ENCODE peak calls at places on chromosomes 2 and 18, in nine cellular contexts. V is CD8-positive, alpha-beta T cell; X is neural progenitor cell; O is stomach; G is ovary; D is left lung; Y is mammary epithelial cell; F is dorsolateral prefrontal cortex; U is uterus. L is an unnamed sample.

GRCh38 chr2:212995920-212996319 is 155.5 kb downstream of the IKZF2 start:
- DNase-seq in V (no peak), X (no peak), O (no peak), G (no peak), D (no peak), Y (peak; percentile 26), F (no peak), U (no peak), L (peak; percentile 44)

GRCh38 chr2:202681688-202682205 is 47.0 kb downstream of the FAM117B start:
- DNase-seq in V (no peak), X (peak; percentile 4), O (no peak), G (no peak), D (no peak), Y (no peak), F (no peak), U (no peak), L (no peak)

GRCh38 chr2:193963472-193964119 is 1693.4 kb upstream of the SLC39A10 start:
- DNase-seq in V (no peak), X (peak; percentile 48), O (no peak), G (no peak), D (no peak), Y (peak; percentile 37), F (no peak), U (no peak), L (peak; percentile 82)

GRCh38 chr2:147002256-147002655 is 842.6 kb upstream of the ACVR2A start:
- DNase-seq in V (no peak), X (no peak), O (no peak), G (no peak), D (no peak), Y (no peak), F (no peak), U (no peak), L (no peak)

GRCh38 chr2:55550368-55551102 is 31.0 kb downstream of the CFAP36 start:
- DNase-seq in V (no peak), X (no peak), O (no peak), G (no peak), D (no peak), Y (peak; percentile 79), F (no peak), U (no peak), L (peak; percentile 89)

GRCh38 chr2:47513981-47514520 is 111.1 kb downstream of the MSH2 start:
- DNase-seq in V (no peak), X (no peak), O (no peak), G (no peak), D (peak; percentile 37), Y (no peak), F (peak; percentile 44), U (no peak), L (no peak)

GRCh38 chr2:219352448-219353023 is 20.0 kb upstream of the RESP18 start:
- DNase-seq in V (peak; percentile 42), X (peak; percentile 81), O (peak; percentile 63), G (no peak), D (no peak), Y (peak; percentile 51), F (peak; percentile 62), U (no peak), L (peak; percentile 65)

GRCh38 chr18:48889115-48889941 is 61.4 kb downstream of the SMAD7 start:
- DNase-seq in V (no peak), X (peak; percentile 75), O (peak; percentile 35), G (peak; percentile 82), D (peak; percentile 77), Y (no peak), F (peak; percentile 53), U (peak; percentile 71), L (peak; percentile 50)

GRCh38 chr2:29063056-29063455 is 11.3 kb downstream of the PCARE start:
- DNase-seq in V (no peak), X (no peak), O (peak; percentile 48), G (peak; percentile 51), D (no peak), Y (no peak), F (no peak), U (no peak), L (peak; percentile 30)

GRCh38 chr18:55300469-55301195 is 287.4 kb downstream of the TCF4 start:
- DNase-seq in V (no peak), X (no peak), O (no peak), G (no peak), D (peak; percentile 23), Y (no peak), F (no peak), U (peak; percentile 21), L (peak; percentile 82)

GRCh38 chr18:55301836-55302235 is 286.2 kb downstream of the TCF4 start:
- DNase-seq in V (no peak), X (no peak), O (no peak), G (no peak), D (no peak), Y (no peak), F (no peak), U (no peak), L (no peak)

GRCh38 chr18:55301196-55301540 is 286.8 kb downstream of the TCF4 start:
- DNase-seq in V (no peak), X (peak; percentile 58), O (no peak), G (no peak), D (no peak), Y (no peak), F (no peak), U (no peak), L (no peak)

GRCh38 chr18:55306338-55306737 is 281.7 kb downstream of the TCF4 start:
- DNase-seq in V (no peak), X (no peak), O (no peak), G (no peak), D (no peak), Y (no peak), F (no peak), U (no peak), L (no peak)

GRCh38 chr18:55302337-55302833 is 285.6 kb downstream of the TCF4 start:
- DNase-seq in V (no peak), X (peak; percentile 14), O (no peak), G (no peak), D (peak; percentile 48), Y (no peak), F (no peak), U (no peak), L (no peak)
- H3K4me3 ChIP-seq in V (no peak overlapping the region), X (no peak overlapping the region), O (no peak overlapping the region), G (peak overlapping the region; percentile 14), D (no peak overlapping the region), Y (no peak overlapping the region), F (peak overlapping the region; percentile 54), U (peak overlapping the region; percentile 11), L (no peak overlapping the region)

GRCh38 chr18:12278765-12279682 is 24.9 kb downstream of the CIDEA start:
- DNase-seq in V (no peak), X (peak; percentile 87), O (peak; percentile 40), G (peak; percentile 88), D (peak; percentile 89), Y (peak; percentile 87), F (peak; percentile 53), U (peak; percentile 91), L (peak; percentile 95)
- TF ChIP-seq CTCF in V (no peak), X (peak; percentile 12), O (no peak), G (peak; percentile 14), D (no peak), Y (no peak), F (no peak), U (peak; percentile 14), L (peak; percentile 32)

GRCh38 chr18:57805117-57805516 is 2.0 kb upstream of the ATP8B1 start:
- DNase-seq in V (no peak), X (no peak), O (no peak), G (no peak), D (no peak), Y (no peak), F (no peak), U (no peak), L (no peak)

GRCh38 chr18:57802166-57802868 is 798 bp downstream of the ATP8B1 start:
- DNase-seq in V (no peak), X (peak; percentile 35), O (no peak), G (no peak), D (peak; percentile 71), Y (no peak), F (no peak), U (no peak), L (no peak)

GRCh38 chr18:57803119-57803969 is at the start of gene ATP8B1:
- DNase-seq in V (no peak), X (peak; percentile 79), O (peak; percentile 98), G (peak; percentile 60), D (peak; percentile 96), Y (peak; percentile 94), F (no peak), U (peak; percentile 79), L (peak; percentile 74)

GRCh38 chr18:57801379-57802165 is 1.5 kb downstream of the ATP8B1 start:
- DNase-seq in V (no peak), X (peak; percentile 34), O (peak; percentile 50), G (no peak), D (peak; percentile 71), Y (no peak), F (no peak), U (no peak), L (no peak)

DNA sequence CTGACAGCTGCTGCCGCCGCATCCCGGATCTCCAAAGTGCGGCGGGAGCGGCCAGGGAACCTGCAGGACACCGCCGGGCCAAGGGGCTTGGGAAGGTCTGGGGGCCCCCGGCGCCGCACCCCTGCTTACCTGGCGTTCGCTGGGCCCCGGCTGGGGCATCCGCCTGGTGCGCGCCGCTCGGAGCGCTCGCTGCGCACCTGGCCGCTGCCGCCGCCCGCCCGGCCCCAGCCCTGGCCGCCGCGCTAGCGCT is 321 bp downstream of the ATP8B1 start:
- DNase-seq in V (no peak), X (no peak), O (no peak), G (no peak), D (no peak), Y (no peak), F (no peak), U (no peak), L (no peak)
- H3K4me3 ChIP-seq in V (no peak overlapping the region), X (peak overlapping the region; percentile 63), O (peak overlapping the region; percentile 75), G (peak overlapping the region; percentile 65), D (peak overlapping the region; percentile 65), Y (peak overlapping the region; percentile 90), F (peak overlapping the region; percentile 66), U (peak overlapping the region; percentile 69), L (peak overlapping the region; percentile 94)

DNA sequence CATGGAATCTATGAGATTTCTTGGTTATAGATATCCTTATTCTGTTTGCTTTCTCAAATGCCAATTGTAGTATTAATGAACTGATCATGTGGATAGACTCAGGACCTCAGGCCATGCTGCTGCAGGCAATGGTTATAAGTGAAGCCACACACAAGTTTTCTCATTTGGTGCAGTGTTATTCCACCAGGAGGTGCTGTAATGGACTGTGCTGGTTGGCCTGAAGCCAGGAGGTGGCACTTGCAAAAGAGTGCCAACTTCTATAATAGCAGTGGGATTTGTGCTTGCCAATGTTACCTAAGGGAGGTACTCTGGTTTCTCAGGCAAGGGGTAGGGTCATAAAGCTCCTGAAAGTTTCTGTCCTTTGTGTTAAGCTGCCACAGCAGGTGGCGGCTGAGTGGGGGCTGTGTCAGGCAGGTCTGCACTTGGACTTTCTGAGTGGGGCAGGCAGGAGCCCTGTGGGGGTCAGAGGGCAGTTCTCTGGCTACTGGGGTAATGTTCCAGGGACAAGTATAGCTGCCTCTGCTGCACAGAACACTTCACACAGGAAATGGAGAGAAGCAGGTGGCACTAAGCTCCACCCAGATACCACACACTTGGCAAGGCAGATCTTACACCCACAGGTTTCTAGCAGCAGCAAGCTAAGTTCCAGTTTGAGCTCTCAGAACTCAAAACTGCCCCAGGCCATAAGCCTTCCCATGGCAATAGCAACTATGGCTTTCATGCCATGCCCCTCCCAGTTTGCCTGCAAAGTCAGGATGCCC is 352.6 kb upstream of the CWC22 start:
- DNase-seq in V (no peak), X (no peak), O (peak; percentile 28), G (no peak), D (peak; percentile 37), Y (peak; percentile 90), F (no peak), U (no peak), L (no peak)
- TF ChIP-seq CTCF in V (no peak), X (peak; percentile 30), O (no peak), G (no peak), D (no peak), Y (no peak), F (no peak), U (no peak), L (no peak)

L was measured in fibroblast of the aortic adventitia.